ENCODE peak calls at places on chromosomes 1 and 21, in four cellular contexts. E is stimulated activated CD4-positive, alpha-beta T cell treated with anti-CD3 and anti-CD28 coated beads, Interleukin-1b, Interleukin-23, amount 100 ng/mL, for 48 hours; K is immature natural killer cell; Z is HFF-Myc. O is an unnamed sample.

GRCh38 chr1:15956150-15956549 is 19.8 kb downstream of the ZBTB17 start:
- DNase-seq in E (no peak), K (no peak), Z (no peak), O (no peak)

GRCh38 chr1:205943245-205943644 is at the start of gene SLC26A9:
- DNase-seq in E (no peak), K (no peak), Z (no peak), O (no peak)

GRCh38 chr1:98053471-98054366 is 132.9 kb upstream of the DPYD start:
- DNase-seq in K (peak), E (peak), Z (no peak), O (no peak)

GRCh38 chr1:91730781-91731732 is 154.9 kb downstream of the TGFBR3 start:
- DNase-seq in K (no peak), Z (no peak), E (peak), O (no peak)

GRCh38 chr1:84704872-84705426 is 14.7 kb upstream of the SSX2IP start:
- DNase-seq in Z (no peak), E (no peak), K (no peak), O (no peak)

GRCh38 chr1:67889940-67890567 is 56.8 kb upstream of the GNG12 start:
- DNase-seq in K (no peak), E (no peak), Z (peak), O (no peak)

GRCh38 chr21:41054206-41054605 is 113.8 kb upstream of the BACE2 start:
- DNase-seq in Z (no peak), E (no peak), K (no peak), O (no peak)

GRCh38 chr1:8844421-8845063 is 27.1 kb upstream of the RERE start:
- DNase-seq in Z (no peak), E (no peak), K (no peak), O (no peak)

GRCh38 chr1:45172015-45172414 is 34.4 kb downstream of the ZSWIM5 start:
- DNase-seq in Z (no peak), K (no peak), E (no peak), O (no peak)

GRCh38 chr1:92961896-92962752 is 862 bp upstream of the DIPK1A start:
- DNase-seq in E (peak), Z (no peak), K (peak), O (no peak)

O was measured in brain pericyte.